ENCODE peak calls at places on chromosomes 6 and 20, in eight cellular contexts. X is H9, Z is neural progenitor cell, B is PC-3, T is H1, J is SK-N-SH, O is colonic mucosa, R is fibroblast of lung. S is an unnamed sample.
A peak's percentile ranks its signal among the peaks of the same experiment; 100 is the strongest.

GRCh38 chr6:148811472-148811871 is 64.6 kb downstream of the UST start:
- DNase-seq in X (no peak), Z (no peak), B (no peak), T (no peak), J (no peak), O (no peak), R (no peak), S (no peak)

GRCh38 chr6:123415844-123416468 is 220.8 kb downstream of the TRDN start:
- DNase-seq in X (peak; percentile 38), Z (peak; percentile 79), B (peak; percentile 59), T (no peak), J (peak; percentile 12), O (peak; percentile 37), R (peak; percentile 47), S (peak; percentile 83)

GRCh38 chr20:52441708-52442107 is 250.1 kb upstream of the ZFP64 start:
- DNase-seq in X (no peak), Z (no peak), B (no peak), T (no peak), J (no peak), O (no peak), R (no peak), S (no peak)

GRCh38 chr20:408843-409696 is 971 bp downstream of the RBCK1 start:
- DNase-seq in X (no peak), Z (peak; percentile 16), B (no peak), T (no peak), J (no peak), O (no peak), R (no peak), S (peak; percentile 71)

GRCh38 chr6:77456531-77457248 is 6.6 kb downstream of the HTR1B start:
- DNase-seq in X (peak; percentile 40), Z (no peak), B (peak; percentile 58), T (no peak), J (no peak), O (no peak), R (peak; percentile 99), S (peak; percentile 67)

GRCh38 chr20:9508240-9508661 is 6.1 kb upstream of the LAMP5 start:
- DNase-seq in X (no peak), Z (no peak), B (no peak), T (no peak), J (no peak), O (no peak), R (no peak), S (no peak)

GRCh38 chr6:28884423-28885148 is 39.2 kb downstream of the TRIM27 start:
- DNase-seq in X (no peak), Z (no peak), B (no peak), T (no peak), J (peak; percentile 39), O (no peak), R (no peak), S (no peak)

GRCh38 chr6:157493576-157493975 is 112.6 kb downstream of the ZDHHC14 start:
- DNase-seq in X (no peak), Z (no peak), B (no peak), T (no peak), J (no peak), O (peak; percentile 15), R (no peak), S (no peak)

GRCh38 chr6:28490191-28490890 is 25.3 kb downstream of the GPX6 start:
- DNase-seq in X (no peak), Z (peak; percentile 26), B (no peak), T (no peak), J (peak; percentile 50), O (no peak), R (no peak), S (no peak)

GRCh38 chr6:38459291-38459690 is 180.4 kb downstream of the BTBD9 start:
- DNase-seq in X (no peak), Z (no peak), B (no peak), T (no peak), J (no peak), O (no peak), R (peak; percentile 69), S (no peak)

GRCh38 chr20:37406010-37406998 is 60.4 kb downstream of the SRC start:
- DNase-seq in X (no peak), Z (peak; percentile 85), B (peak; percentile 64), T (no peak), J (peak; percentile 93), O (no peak), R (peak; percentile 20), S (peak; percentile 76)

GRCh38 chr6:43869792-43870659 is 100.0 kb downstream of the VEGFA start:
- DNase-seq in X (no peak), Z (no peak), B (no peak), T (no peak), J (no peak), O (no peak), R (no peak), S (no peak)

GRCh38 chr6:83974409-83975050 is 59.0 kb upstream of the MRAP2 start:
- DNase-seq in X (no peak), Z (no peak), B (no peak), T (no peak), J (no peak), O (no peak), R (no peak), S (no peak)

GRCh38 chr6:112485813-112486212 is 138.7 kb downstream of the RFPL4B start:
- DNase-seq in X (no peak), Z (no peak), B (peak; percentile 1), T (no peak), J (no peak), O (no peak), R (no peak), S (no peak)

GRCh38 chr20:46057856-46058655 is 29.0 kb downstream of the SLC12A5 start:
- DNase-seq in X (peak; percentile 79), Z (peak; percentile 80), B (no peak), T (no peak), J (no peak), O (peak; percentile 24), R (peak; percentile 35), S (peak; percentile 87)

GRCh38 chr6:110581682-110582081 is 105.3 kb upstream of the SLC22A16 start:
- DNase-seq in X (no peak), Z (no peak), B (no peak), T (no peak), J (no peak), O (no peak), R (no peak), S (no peak)

GRCh38 chr6:90049295-90049694 is 155.0 kb downstream of the GJA10 start:
- DNase-seq in X (no peak), Z (no peak), B (no peak), T (no peak), J (no peak), O (no peak), R (no peak), S (no peak)

GRCh38 chr6:10463491-10464481 is 48.9 kb upstream of the TFAP2A start:
- DNase-seq in X (no peak), Z (no peak), B (peak; percentile 15), T (no peak), J (no peak), O (no peak), R (no peak), S (peak; percentile 80)

GRCh38 chr20:10596726-10597125 is 77.1 kb downstream of the JAG1 start:
- DNase-seq in X (no peak), Z (no peak), B (peak; percentile 87), T (no peak), J (no peak), O (no peak), R (peak; percentile 86), S (no peak)

DNA sequence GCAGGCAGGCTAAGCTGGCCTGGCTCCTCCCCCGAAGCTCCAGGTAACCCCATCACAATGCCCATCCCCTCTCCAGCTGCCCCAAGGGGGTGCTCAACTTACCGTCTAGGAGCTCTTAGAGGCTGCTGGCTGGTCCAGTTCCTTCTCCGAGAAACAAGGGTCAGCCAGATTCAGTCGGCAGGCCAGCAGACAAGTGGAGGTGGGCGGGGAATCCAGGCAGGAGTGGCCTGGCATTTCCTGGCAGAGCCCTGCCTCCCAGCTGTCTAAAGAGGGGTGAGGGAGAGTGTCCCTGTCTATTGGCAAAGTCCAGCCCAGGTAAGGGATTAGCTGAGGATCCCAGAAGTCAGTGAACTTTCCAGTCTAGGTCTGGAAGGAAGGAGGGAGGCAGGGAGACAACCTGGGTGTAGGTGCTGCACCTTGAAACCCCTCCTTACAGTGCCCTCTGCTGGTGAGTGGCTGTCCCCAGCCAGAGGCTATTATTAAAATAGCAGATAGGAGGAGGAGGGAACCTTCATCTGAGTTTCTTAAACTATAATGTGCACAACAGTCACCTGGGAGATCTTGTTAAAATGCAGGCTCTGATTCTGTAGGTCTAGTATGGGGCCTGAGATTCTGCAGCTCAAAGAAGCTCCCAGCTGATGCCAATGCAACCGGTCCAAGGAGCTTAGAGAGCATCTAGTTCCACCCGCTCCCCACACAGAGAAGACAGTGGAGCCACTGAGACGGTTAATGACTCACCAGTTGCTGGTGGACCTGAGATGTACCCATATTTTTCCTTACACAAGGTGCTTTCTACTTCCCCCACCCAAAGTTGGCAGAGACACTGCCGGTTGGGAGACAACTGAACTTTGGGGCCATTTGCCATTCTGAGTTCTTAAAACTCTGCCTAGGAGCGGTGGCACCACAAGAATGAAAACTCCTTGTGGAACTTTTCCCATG is at the start of gene UNC5CL:
- DNase-seq in X (peak; percentile 76), Z (peak; percentile 63), B (peak; percentile 76), T (no peak), J (peak; percentile 45), O (peak; percentile 83), R (no peak), S (peak; percentile 91)
- TF ChIP-seq CTCF in X (peak; percentile 90), Z (peak; percentile 80), B (peak; percentile 94), T (peak; percentile 83), J (peak; percentile 63), O (peak; percentile 80), R (peak; percentile 75), S (peak; percentile 96)

GRCh38 chr20:3172933-3173581 is at the start of gene LZTS3:
- DNase-seq in X (peak; percentile 86), Z (peak; percentile 93), B (peak; percentile 35), T (peak; percentile 49), J (peak; percentile 94), O (peak; percentile 70), R (peak; percentile 52), S (peak; percentile 92)
- H3K27ac ChIP-seq in X (peak within 1 kb of the TSS; percentile 12), Z (peak within 1 kb of the TSS; percentile 86), B (no peak within 1 kb of the TSS), T (peak within 1 kb of the TSS; percentile 85), J (peak within 1 kb of the TSS; percentile 65), O (peak within 1 kb of the TSS; percentile 23), R (peak within 1 kb of the TSS; percentile 59), S (peak within 1 kb of the TSS; percentile 87)

DNA sequence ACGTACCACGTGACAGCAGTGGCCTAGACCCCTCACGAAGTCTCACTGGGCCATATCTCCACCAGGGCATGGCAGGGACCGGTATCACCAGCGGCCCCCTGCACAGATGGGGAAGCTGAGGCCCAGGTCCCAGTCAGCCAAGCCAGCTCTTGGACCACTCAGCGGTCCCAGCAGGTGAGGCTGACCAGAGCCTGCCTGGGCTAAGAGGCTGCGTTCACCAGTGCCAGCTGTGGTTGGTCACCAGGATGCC is 2.6 kb upstream of the MRGBP start:
- DNase-seq in X (no peak), Z (no peak), B (no peak), T (no peak), J (no peak), O (peak; percentile 39), R (no peak), S (no peak)
- H3K9ac ChIP-seq in X (no peak overlapping the region), Z (no peak overlapping the region), B (no peak overlapping the region), T (no peak overlapping the region), J (peak overlapping the region; percentile 48), O (peak overlapping the region; percentile 77), R (peak overlapping the region; percentile 64), S (no peak overlapping the region)

DNA sequence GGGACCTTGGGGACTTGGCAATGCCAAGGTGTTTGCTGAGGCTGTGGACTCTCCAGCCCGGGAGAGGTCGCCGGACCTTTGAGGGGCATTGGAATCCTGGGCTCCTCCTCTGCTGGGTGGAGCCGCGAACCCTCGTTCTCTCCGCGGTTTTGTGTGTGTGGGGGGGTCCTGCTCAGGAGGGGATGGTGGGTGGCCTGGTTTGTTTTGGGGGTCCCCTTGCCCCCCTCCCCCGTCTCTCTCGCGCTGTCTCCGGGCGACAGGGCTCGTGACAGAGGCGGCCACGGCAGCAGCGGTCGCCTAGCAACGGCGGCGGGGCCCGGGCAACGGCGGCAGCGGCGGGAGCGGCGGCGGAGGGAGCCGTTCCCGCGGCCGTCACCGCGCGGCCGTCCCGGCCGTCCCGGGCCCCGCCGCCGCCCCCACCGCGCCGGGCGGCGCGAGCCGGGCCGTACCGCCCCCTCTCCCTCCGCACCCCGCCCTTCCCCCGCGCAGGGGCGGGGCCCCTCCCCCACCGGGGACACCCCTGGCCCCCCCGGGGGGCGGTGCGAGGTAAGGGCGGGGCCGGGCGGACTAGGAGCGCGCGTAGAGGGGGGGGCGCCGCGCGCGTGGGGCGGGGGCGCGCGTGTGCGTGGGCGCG is 7.8 kb downstream of the SYNGAP1 start:
- DNase-seq in X (peak; percentile 38), Z (peak; percentile 79), B (peak; percentile 18), T (no peak), J (peak; percentile 80), O (peak; percentile 65), R (no peak), S (peak; percentile 75)
- TF ChIP-seq CTCF in X (peak; percentile 21), Z (peak; percentile 7), B (peak; percentile 22), T (no peak), J (peak; percentile 30), O (no peak), R (no peak), S (peak; percentile 55)